ENCODE peak calls at places on chromosomes 6 and 20, in four cellular contexts. F, W, C and T are unnamed samples.

GRCh38 chr6:93644611-93645010 is 225.3 kb upstream of the EPHA7 start:
- DNase-seq in F (no peak), W (no peak), C (no peak), T (no peak)

GRCh38 chr6:113699239-113699638 is 157.9 kb upstream of the MARCKS start:
- DNase-seq in F (no peak), W (no peak), C (no peak), T (no peak)

GRCh38 chr6:34232901-34233300 is 3.8 kb upstream of the HMGA1 start:
- DNase-seq in F (no peak), W (no peak), C (no peak), T (no peak)

GRCh38 chr20:15162061-15162740 is 824.8 kb upstream of the FLRT3 start:
- DNase-seq in F (peak; percentile 10), W (no peak), C (no peak), T (no peak)

GRCh38 chr20:3612795-3613560 is 50.2 kb downstream of the GFRA4 start:
- DNase-seq in F (no peak), W (no peak), C (peak; percentile 21), T (no peak)

GRCh38 chr6:29705389-29706231 is 17.6 kb upstream of the HLA-F start:
- DNase-seq in F (no peak), W (no peak), C (peak; percentile 56), T (no peak)

GRCh38 chr20:32574296-32575226 is 10.6 kb downstream of the NOL4L start:
- DNase-seq in F (no peak), W (no peak), C (peak; percentile 95), T (no peak)

GRCh38 chr6:110951986-110952794 is 6.3 kb upstream of the GTF3C6 start:
- DNase-seq in F (no peak), W (no peak), C (peak; percentile 84), T (no peak)

GRCh38 chr6:7138921-7139358 is 31.2 kb downstream of the RREB1 start:
- DNase-seq in F (no peak), W (no peak), C (no peak), T (peak; percentile 77)

GRCh38 chr20:47688385-47689381 is 96.6 kb downstream of the SULF2 start:
- DNase-seq in F (no peak), W (no peak), C (peak; percentile 42), T (no peak)

GRCh38 chr6:50185006-50185405 is 135.3 kb upstream of the DEFB112 start:
- DNase-seq in F (no peak), W (no peak), C (no peak), T (no peak)

GRCh38 chr6:137044366-137045220 is at the start of gene IL20RA:
- DNase-seq in F (peak; percentile 71), W (no peak), C (peak; percentile 12), T (no peak)

GRCh38 chr6:137811121-137811911 is 55.7 kb upstream of the TNFAIP3 start:
- DNase-seq in F (peak; percentile 80), W (peak; percentile 80), C (peak; percentile 95), T (peak; percentile 70)

GRCh38 chr6:38364127-38364526 is 275.6 kb downstream of the BTBD9 start:
- DNase-seq in F (no peak), W (no peak), C (no peak), T (no peak)

GRCh38 chr6:41624621-41625365 is 13.5 kb upstream of the MDFI start:
- DNase-seq in F (no peak), W (no peak), C (no peak), T (no peak)

GRCh38 chr20:32621071-32621913 is 36.2 kb upstream of the NOL4L start:
- DNase-seq in F (peak; percentile 75), W (no peak), C (no peak), T (no peak)

GRCh38 chr6:158861686-158862381 is 42.7 kb upstream of the EZR start:
- DNase-seq in F (no peak), W (no peak), C (peak; percentile 40), T (no peak)

GRCh38 chr6:3911614-3912336 is 62.6 kb downstream of the FAM50B start:
- DNase-seq in F (no peak), W (no peak), C (peak; percentile 79), T (no peak)

GRCh38 chr6:26550250-26550993 is 12.3 kb downstream of the HMGN4 start:
- DNase-seq in F (peak; percentile 68), W (no peak), C (peak; percentile 58), T (no peak)

GRCh38 chr20:55216525-55217242 is 741.3 kb downstream of the DOK5 start:
- DNase-seq in F (no peak), W (no peak), C (no peak), T (no peak)

GRCh38 chr6:30044630-30045029 is 16.4 kb upstream of the POLR1H start:
- DNase-seq in F (no peak), W (no peak), C (peak; percentile 51), T (no peak)

GRCh38 chr20:58377017-58377416 is 12.0 kb upstream of the VAPB start:
- DNase-seq in F (no peak), W (no peak), C (no peak), T (no peak)

GRCh38 chr20:2234788-2235187 is 61.0 kb upstream of the TGM3 start:
- DNase-seq in F (no peak), W (no peak), C (no peak), T (no peak)

GRCh38 chr20:57654363-57654997 is 34.3 kb upstream of the ZBP1 start:
- DNase-seq in F (peak; percentile 92), W (peak; percentile 23), C (peak; percentile 48), T (peak; percentile 65)

GRCh38 chr6:33677689-33678088 is 33.8 kb downstream of the UQCC2 start:
- DNase-seq in F (no peak), W (no peak), C (no peak), T (no peak)

GRCh38 chr6:68876792-68877493 is 241.9 kb downstream of the ADGRB3 start:
- DNase-seq in F (peak; percentile 34), W (no peak), C (peak; percentile 18), T (no peak)

GRCh38 chr6:106056060-106056737 is 29.9 kb upstream of the PRDM1 start:
- DNase-seq in F (no peak), W (no peak), C (no peak), T (peak; percentile 62)

GRCh38 chr6:125942677-125943527 is 13.7 kb upstream of the HINT3 start:
- DNase-seq in F (no peak), W (no peak), C (peak; percentile 61), T (no peak)

GRCh38 chr6:105374010-105374420 is 28.9 kb downstream of the PREP start:
- DNase-seq in F (no peak), W (no peak), C (peak; percentile 69), T (no peak)